ENCODE peak calls at places on chromosomes 16 and 17, in six cellular contexts. F, V, Y, W, G and P are unnamed samples.

GRCh38 chr16:50625374-50625773 is 55.7 kb downstream of the SNX20 start:
- DNase-seq in V (no peak), G (no peak), W (no peak), F (no peak), Y (no peak), P (no peak)

GRCh38 chr16:50697881-50698767 is 4.7 kb downstream of the NOD2 start:
- DNase-seq in G (peak; percentile 33), Y (no peak), V (peak; percentile 74), W (no peak), F (peak; percentile 54), P (no peak)

GRCh38 chr16:17476414-17477259 is 5.9 kb upstream of the XYLT1 start:
- DNase-seq in G (peak; percentile 72), Y (peak; percentile 22), V (peak; percentile 77), F (peak; percentile 33), W (no peak), P (no peak)

GRCh38 chr17:6551909-6552768 is 4.2 kb downstream of the PITPNM3 start:
- DNase-seq in Y (no peak), V (no peak), F (no peak), G (no peak), W (no peak), P (peak; percentile 31)

GRCh38 chr17:48294989-48295892 is 134.8 kb downstream of the SKAP1 start:
- DNase-seq in G (no peak), W (no peak), F (peak; percentile 1), V (peak; percentile 42), Y (no peak), P (no peak)

GRCh38 chr16:4697867-4698291 is 4.5 kb downstream of the NUDT16L1 start:
- DNase-seq in V (no peak), G (no peak), F (no peak), W (no peak), Y (no peak), P (no peak)

GRCh38 chr17:62188713-62189112 is 123.6 kb upstream of the MED13 start:
- DNase-seq in G (no peak), W (peak; percentile 42), V (no peak), Y (no peak), F (no peak), P (no peak)

GRCh38 chr16:58507195-58507962 is 7.4 kb downstream of the NDRG4 start:
- DNase-seq in W (no peak), G (no peak), Y (no peak), F (no peak), V (no peak), P (no peak)